ENCODE peak calls at places on chromosomes 5 and 9, in eight cellular contexts. A, V, E, T, P, L, O and Y are unnamed samples.

GRCh38 chr9:111752455-111752854 is 42.3 kb downstream of the SHOC1 start:
- DNase-seq in P (no peak), O (no peak), T (peak), L (no peak), A (no peak), E (no peak), V (no peak), Y (no peak)

GRCh38 chr5:168375214-168375613 is 83.8 kb downstream of the WWC1 start:
- DNase-seq in T (no peak), L (no peak), V (no peak), A (no peak), O (no peak), P (no peak), E (no peak), Y (no peak)

GRCh38 chr5:154370119-154370518 is 75.7 kb upstream of the SAP30L start:
- DNase-seq in V (no peak), O (no peak), T (no peak), E (no peak), L (no peak), A (no peak), P (peak), Y (no peak)

GRCh38 chr5:130514984-130515690 is 610.9 kb downstream of the CHSY3 start:
- DNase-seq in T (peak), E (no peak), O (no peak), A (no peak), P (peak), L (no peak), V (no peak), Y (no peak)

GRCh38 chr5:111704452-111705085 is 52.4 kb downstream of the NREP start:
- DNase-seq in V (no peak), L (no peak), T (no peak), E (no peak), A (no peak), O (no peak), P (no peak), Y (no peak)

GRCh38 chr5:759111-759741 is 25.3 kb downstream of the ZDHHC11B start:
- DNase-seq in T (peak), V (peak), L (no peak), P (no peak), E (peak), O (peak), A (peak), Y (peak)

GRCh38 chr5:157670662-157671591 is at the start of gene C5orf52:
- DNase-seq in V (peak), O (peak), T (peak), A (peak), L (no peak), P (peak), E (peak), Y (no peak)

GRCh38 chr9:122815544-122815943 is 12.8 kb downstream of the PDCL start:
- DNase-seq in E (no peak), L (no peak), T (peak), P (no peak), O (no peak), A (no peak), V (no peak), Y (no peak)

GRCh38 chr5:53749611-53750010 is 189.2 kb downstream of the NDUFS4 start:
- DNase-seq in A (no peak), V (no peak), T (no peak), E (no peak), O (no peak), P (no peak), L (no peak), Y (no peak)

GRCh38 chr9:84857224-84857623 is 187.7 kb downstream of the NTRK2 start:
- DNase-seq in E (no peak), O (no peak), A (no peak), L (no peak), P (no peak), V (no peak), T (no peak), Y (no peak)